ENCODE peak calls at places on chromosomes 11 and 22, in eight cellular contexts. X is mammary epithelial cell, M is tibial nerve, J is thyroid gland, I is transverse colon, R is H1, L is AG04450, U is left ventricle myocardium inferior. Y is an unnamed sample. For H3K9me3, the result is how much of the 10 kb centered on the place peaks cover.

GRCh38 chr22:39955675-39956074 is 4.5 kb upstream of the TMA7B start:
- DNase-seq in X (no peak), M (no peak), J (no peak), I (no peak), R (no peak), L (no peak), U (no peak), Y (no peak)

GRCh38 chr22:41564563-41564962 is 3.8 kb downstream of the CSDC2 start:
- DNase-seq in X (peak), M (no peak), J (no peak), I (no peak), R (no peak), L (no peak), U (no peak), Y (no peak)

GRCh38 chr11:130865091-130865771 is 51.0 kb downstream of the SNX19 start:
- DNase-seq in X (no peak), M (no peak), J (no peak), I (no peak), R (no peak), L (no peak), U (peak), Y (no peak)

GRCh38 chr11:68481579-68482240 is 21.2 kb downstream of the PPP6R3 start:
- DNase-seq in X (no peak), M (no peak), J (no peak), I (no peak), R (no peak), L (no peak), U (no peak), Y (no peak)

GRCh38 chr11:110991621-110992355 is 253.7 kb upstream of the POU2AF2 start:
- DNase-seq in X (no peak), M (peak), J (peak), I (no peak), R (no peak), L (no peak), U (no peak), Y (no peak)

GRCh38 chr11:117529767-117530166 is 202.1 kb downstream of the CEP164 start:
- DNase-seq in X (no peak), M (no peak), J (no peak), I (no peak), R (no peak), L (no peak), U (no peak), Y (no peak)

GRCh38 chr11:131851951-131852350 is 481.5 kb downstream of the NTM start:
- DNase-seq in X (no peak), M (no peak), J (no peak), I (no peak), R (no peak), L (no peak), U (no peak), Y (no peak)

GRCh38 chr22:32142600-32142999 is 16.5 kb downstream of the C22orf42 start:
- DNase-seq in X (no peak), M (no peak), J (no peak), I (no peak), R (no peak), L (no peak), U (no peak), Y (no peak)

GRCh38 chr22:45211435-45211834 is 29.3 kb downstream of the KIAA0930 start:
- DNase-seq in X (no peak), M (no peak), J (no peak), I (no peak), R (no peak), L (no peak), U (no peak), Y (no peak)

GRCh38 chr11:63998558-63999348 is 12.5 kb downstream of the OTUB1 start:
- DNase-seq in X (peak), M (no peak), J (no peak), I (no peak), R (no peak), L (no peak), U (peak), Y (no peak)

GRCh38 chr11:86735462-86736302 is 63.3 kb upstream of the ME3 start:
- DNase-seq in X (no peak), M (no peak), J (no peak), I (no peak), R (no peak), L (no peak), U (no peak), Y (no peak)

GRCh38 chr22:48079505-48080295 is 1317.2 kb downstream of the TBC1D22A start:
- DNase-seq in X (no peak), M (no peak), J (no peak), I (no peak), R (no peak), L (no peak), U (no peak), Y (no peak)

GRCh38 chr11:250740-251299 is 14.0 kb downstream of the PSMD13 start:
- DNase-seq in X (peak), M (peak), J (peak), I (peak), R (peak), L (no peak), U (peak), Y (peak)

GRCh38 chr11:97743205-97743742 is 1277.5 kb upstream of the CNTN5 start:
- DNase-seq in X (peak), M (no peak), J (no peak), I (no peak), R (no peak), L (no peak), U (no peak), Y (no peak)

GRCh38 chr11:77687088-77687487 is 49.5 kb upstream of the CLNS1A start:
- DNase-seq in X (no peak), M (no peak), J (no peak), I (no peak), R (no peak), L (no peak), U (no peak), Y (no peak)

GRCh38 chr22:34975721-34976120 is 90.2 kb upstream of the ISX start:
- DNase-seq in X (peak), M (no peak), J (no peak), I (no peak), R (no peak), L (no peak), U (no peak), Y (no peak)

GRCh38 chr11:124814739-124815138 is 14.5 kb upstream of the MSANTD2 start:
- DNase-seq in X (no peak), M (no peak), J (no peak), I (no peak), R (no peak), L (no peak), U (no peak), Y (no peak)

GRCh38 chr11:63831326-63831725 is 7.6 kb upstream of the MARK2 start:
- DNase-seq in X (no peak), M (no peak), J (no peak), I (no peak), R (no peak), L (no peak), U (no peak), Y (no peak)

GRCh38 chr11:27837895-27838563 is 137.8 kb upstream of the BDNF start:
- DNase-seq in X (no peak), M (no peak), J (no peak), I (no peak), R (no peak), L (no peak), U (no peak), Y (no peak)

GRCh38 chr11:27838674-27839073 is 138.4 kb upstream of the BDNF start:
- DNase-seq in X (no peak), M (no peak), J (no peak), I (no peak), R (no peak), L (no peak), U (no peak), Y (no peak)

GRCh38 chr11:27842290-27842689 is 142.0 kb upstream of the BDNF start:
- DNase-seq in X (no peak), M (no peak), J (no peak), I (no peak), R (no peak), L (no peak), U (no peak), Y (no peak)

GRCh38 chr11:27839226-27839913 is 139.1 kb upstream of the BDNF start:
- DNase-seq in X (no peak), M (no peak), J (no peak), I (no peak), R (no peak), L (no peak), U (no peak), Y (no peak)
- TF ChIP-seq CTCF in X (peak), M (no peak), J (peak), I (peak), R (no peak), L (peak), U (peak), Y (peak)

DNA sequence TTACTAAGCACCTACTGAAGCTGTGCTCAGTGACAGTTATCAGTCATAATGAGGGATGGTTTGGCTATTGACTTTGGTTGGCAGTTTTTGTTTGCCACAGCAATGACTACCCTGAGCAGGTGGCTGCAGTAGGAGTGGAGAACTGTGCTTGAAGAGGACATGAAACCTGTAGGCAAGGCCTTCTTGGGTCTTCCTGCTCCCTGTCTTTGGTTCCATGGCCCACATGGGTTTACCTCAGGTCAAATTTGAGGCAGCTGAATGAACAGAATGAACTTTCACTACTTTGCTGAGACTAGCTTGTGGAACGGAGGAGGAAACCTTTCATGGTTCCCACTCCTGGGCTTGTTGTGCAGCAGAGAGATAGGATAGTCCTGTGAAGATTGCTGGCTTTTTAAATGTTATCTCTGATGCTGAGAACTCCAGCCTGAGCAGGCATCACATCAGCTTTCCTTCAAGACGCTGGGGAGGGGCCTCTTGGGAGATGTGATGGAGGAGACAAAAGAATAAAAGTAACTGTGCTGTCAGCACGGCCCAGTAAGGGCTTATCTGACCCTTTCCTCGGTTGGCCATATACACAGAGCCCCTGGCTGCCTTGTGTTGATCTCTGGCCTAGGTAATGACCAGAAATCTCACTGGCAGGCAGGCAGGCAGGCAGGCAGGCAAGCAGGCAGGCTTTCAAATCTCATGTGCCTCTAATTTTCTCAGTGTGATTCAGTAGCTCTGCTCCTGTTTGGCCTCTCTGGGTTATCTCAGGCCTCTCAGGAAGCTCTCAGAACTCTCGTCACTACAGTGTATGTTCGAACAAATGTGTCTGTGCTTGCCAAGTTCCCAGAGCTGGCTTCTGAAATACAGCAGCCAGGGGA is 12.0 kb downstream of the STIM1 start:
- DNase-seq in X (peak), M (no peak), J (peak), I (no peak), R (no peak), L (no peak), U (peak), Y (peak)
- H3K4me3 ChIP-seq in X (no peak), M (no peak), J (no peak), I (no peak), R (no peak), L (no peak), U (peak), Y (no peak)

DNA sequence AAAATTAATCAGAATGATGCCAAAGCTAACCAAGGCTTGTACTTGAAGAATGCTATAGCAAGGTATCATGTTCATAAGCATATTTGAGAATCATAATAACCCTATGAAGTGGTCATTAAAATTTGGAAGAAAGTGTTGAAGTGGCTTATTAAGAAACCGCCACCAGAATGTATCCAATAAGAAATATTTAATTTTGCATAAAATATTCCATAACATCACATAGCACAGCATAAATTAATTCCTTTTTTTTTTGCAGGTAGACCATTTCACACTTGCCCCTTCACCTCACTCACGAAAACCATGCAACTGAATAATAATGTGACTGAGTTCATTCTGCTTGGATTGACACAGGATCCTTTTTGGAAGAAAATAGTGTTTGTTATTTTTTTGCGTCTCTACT is at the start of gene OR4C16:
- DNase-seq in X (no peak), M (no peak), J (no peak), I (no peak), R (no peak), L (no peak), U (no peak), Y (no peak)
- H3K9me3 ChIP-seq in X (under half), M (under half), J (under half), I (under half), R (half or more), L (under half), U (under half), Y (under half)

DNA sequence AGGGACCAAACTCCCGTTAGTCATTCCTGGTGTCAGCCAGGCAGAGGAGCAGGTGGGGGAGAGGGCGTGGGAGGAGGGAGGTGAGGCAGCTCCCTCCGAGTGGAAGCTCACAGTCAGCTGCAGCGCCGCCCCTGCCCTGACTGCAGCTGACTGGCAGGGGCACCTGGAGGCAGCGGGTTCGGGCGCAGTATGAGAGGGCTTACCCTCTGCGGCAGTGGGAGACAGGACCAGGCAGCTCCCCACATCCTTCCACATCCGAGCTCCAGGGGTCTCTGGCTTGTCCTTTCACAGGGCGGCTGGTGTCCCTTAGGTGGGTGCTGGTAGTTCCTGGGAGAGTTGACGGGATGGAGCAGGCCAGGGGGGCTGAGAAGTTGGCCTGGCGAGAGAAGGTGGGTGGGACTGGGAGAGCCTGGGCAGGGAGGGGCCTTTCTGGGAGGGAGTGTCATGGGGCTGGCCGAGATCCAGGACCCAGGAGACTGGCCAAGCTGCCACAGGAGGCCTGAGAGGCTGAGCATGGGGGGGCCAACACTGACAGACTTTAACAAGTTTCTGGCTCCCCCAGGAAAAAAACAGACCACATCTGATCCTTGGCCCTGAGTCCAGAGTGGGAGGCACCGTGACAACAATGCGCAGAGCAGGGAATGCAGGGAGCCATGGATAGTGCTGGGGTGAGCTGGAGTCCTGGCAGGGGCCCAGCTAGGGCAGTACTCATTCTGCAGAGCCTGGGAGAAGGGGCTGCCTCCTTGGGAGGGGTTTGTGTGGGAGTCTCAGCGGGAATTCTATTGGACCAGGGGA is 4.9 kb downstream of the ADORA2A start:
- DNase-seq in X (peak), M (no peak), J (peak), I (peak), R (no peak), L (no peak), U (peak), Y (peak)
- TF ChIP-seq CTCF in X (no peak), M (no peak), J (no peak), I (no peak), R (no peak), L (no peak), U (no peak), Y (no peak)

DNA sequence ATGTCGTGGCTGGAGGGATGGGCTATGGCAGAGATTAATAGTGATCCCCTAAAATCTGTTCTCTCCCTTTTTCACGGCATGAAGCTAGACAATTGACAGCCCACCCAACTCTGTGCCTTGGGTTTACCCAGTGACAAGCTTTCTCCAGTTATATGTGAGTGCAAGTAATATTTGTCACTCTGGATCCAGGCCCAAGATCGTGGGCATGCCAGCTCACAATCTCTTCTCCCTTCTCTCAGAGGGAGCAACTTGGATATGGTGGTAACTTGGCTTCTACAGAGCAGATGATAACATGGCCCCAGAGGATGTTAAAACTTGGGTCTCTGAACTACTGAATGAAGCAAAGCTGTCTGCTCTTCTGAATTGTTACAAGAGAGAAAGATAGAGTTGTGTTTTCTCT is 20.8 kb downstream of the C11orf96 start:
- DNase-seq in X (no peak), M (no peak), J (no peak), I (no peak), R (no peak), L (no peak), U (no peak), Y (no peak)
- H3K4me3 ChIP-seq in X (no peak), M (no peak), J (no peak), I (no peak), R (no peak), L (no peak), U (no peak), Y (no peak)

GRCh38 chr11:103528596-103528995 is 419.4 kb downstream of the DYNC2H1 start:
- DNase-seq in X (no peak), M (no peak), J (no peak), I (no peak), R (no peak), L (no peak), U (no peak), Y (no peak)
- H3K9me3 ChIP-seq in X (under half), M (under half), J (under half), I (under half), R (under half), L (under half), U (under half), Y (under half)

GRCh38 chr11:67040147-67040546 is 16.5 kb upstream of the RHOD start:
- DNase-seq in X (no peak), M (no peak), J (no peak), I (no peak), R (no peak), L (no peak), U (no peak), Y (no peak)
- TF ChIP-seq CTCF in X (no peak), M (no peak), J (no peak), I (no peak), R (no peak), L (no peak), U (no peak), Y (no peak)

GRCh38 chr11:36339899-36340298 is 43.8 kb downstream of the PRR5L start:
- DNase-seq in X (no peak), M (no peak), J (no peak), I (no peak), R (no peak), L (no peak), U (no peak), Y (peak)
- H3K4me3 ChIP-seq in X (no peak), M (no peak), J (no peak), I (no peak), R (no peak), L (no peak), U (no peak), Y (no peak)